ENCODE peak calls at places on chromosomes 6 and 20, in five cellular contexts. L, R, O, Z and Q are unnamed samples.

GRCh38 chr6:154733610-154734379 is 579 bp downstream of the SCAF8 start:
- DNase-seq in R (peak), O (peak), Z (peak), L (peak), Q (peak)

GRCh38 chr6:132962936-132963579 is 148.7 kb downstream of the RPS12 start:
- DNase-seq in R (no peak), Z (peak), O (peak), L (peak), Q (peak)

GRCh38 chr6:144417686-144418085 is 132.6 kb downstream of the UTRN start:
- DNase-seq in Z (no peak), L (no peak), O (peak), R (no peak), Q (no peak)

GRCh38 chr6:55642366-55642765 is 63.4 kb upstream of the HMGCLL1 start:
- DNase-seq in L (no peak), Z (no peak), O (no peak), R (no peak), Q (no peak)

GRCh38 chr20:432677-433299 is 24.7 kb downstream of the RBCK1 start:
- DNase-seq in O (no peak), Z (no peak), R (no peak), L (no peak), Q (no peak)

GRCh38 chr20:36541227-36542018 is at the start of gene MYL9:
- DNase-seq in L (peak), Z (peak), R (no peak), O (peak), Q (peak)

GRCh38 chr6:44072452-44072958 is 54.7 kb downstream of the MRPL14 start:
- DNase-seq in Z (no peak), O (no peak), R (no peak), L (no peak), Q (no peak)

GRCh38 chr6:30555428-30556005 is 772 bp downstream of the GNL1 start:
- DNase-seq in Z (peak), O (peak), L (no peak), R (peak), Q (peak)

GRCh38 chr20:60138263-60139127 is 180.3 kb downstream of the CDH26 start:
- DNase-seq in O (no peak), R (no peak), Z (peak), L (no peak), Q (peak)

GRCh38 chr6:88376759-88377387 is 210.7 kb upstream of the CNR1 start:
- DNase-seq in Z (no peak), R (peak), O (peak), L (no peak), Q (no peak)

GRCh38 chr6:30703011-30703410 is 12.2 kb upstream of the NRM start:
- DNase-seq in O (no peak), Z (no peak), R (no peak), L (no peak), Q (no peak)

GRCh38 chr6:26044140-26045045 is 42.8 kb upstream of the HFE start:
- DNase-seq in Z (peak), L (no peak), R (no peak), O (no peak), Q (no peak)

GRCh38 chr20:45506927-45507820 is 8.2 kb downstream of the SPINT3 start:
- DNase-seq in L (no peak), Z (no peak), O (peak), R (no peak), Q (no peak)